ENCODE peak calls at places on chromosomes 16 and 17, in ten cellular contexts. One of them, this sample, is unnamed.

GRCh38 chr16:65249768-65250167 is 127.9 kb upstream of the CDH11 start:
- DNase-seq in natural killer cell: no peak
- DNase-seq in Peyer's patch: no peak
- DNase-seq in MM.1S: no peak
- DNase-seq in OCI-LY7: no peak
- DNase-seq in fibroblast of pulmonary artery: peak; percentile 82
- DNase-seq in AG09309: no peak
- DNase-seq in glutamatergic neuron: no peak
- DNase-seq in upper lobe of right lung: no peak
- DNase-seq in psoas muscle: peak; percentile 46
- DNase-seq in this sample: no peak

GRCh38 chr16:76428858-76429257 is 151.7 kb downstream of the CNTNAP4 start:
- DNase-seq in natural killer cell: no peak
- DNase-seq in MM.1S: no peak
- DNase-seq in upper lobe of right lung: no peak
- DNase-seq in Peyer's patch: no peak
- DNase-seq in OCI-LY7: no peak
- DNase-seq in glutamatergic neuron: no peak
- DNase-seq in fibroblast of pulmonary artery: no peak
- DNase-seq in psoas muscle: no peak
- DNase-seq in AG09309: no peak
- DNase-seq in this sample: no peak

GRCh38 chr16:715448-716249 is 731 bp downstream of the METRN start:
- DNase-seq in fibroblast of pulmonary artery: no peak
- DNase-seq in upper lobe of right lung: peak; percentile 75
- DNase-seq in Peyer's patch: peak; percentile 55
- DNase-seq in MM.1S: no peak
- DNase-seq in natural killer cell: no peak
- DNase-seq in glutamatergic neuron: peak; percentile 72
- DNase-seq in AG09309: no peak
- DNase-seq in OCI-LY7: peak; percentile 56
- DNase-seq in psoas muscle: no peak
- DNase-seq in this sample: no peak

GRCh38 chr16:10220942-10221341 is 38.7 kb upstream of the GRIN2A start:
- DNase-seq in upper lobe of right lung: no peak
- DNase-seq in OCI-LY7: no peak
- DNase-seq in psoas muscle: no peak
- DNase-seq in MM.1S: no peak
- DNase-seq in glutamatergic neuron: no peak
- DNase-seq in Peyer's patch: no peak
- DNase-seq in fibroblast of pulmonary artery: no peak
- DNase-seq in AG09309: no peak
- DNase-seq in natural killer cell: no peak
- DNase-seq in this sample: no peak

GRCh38 chr16:57185446-57185944 is 344 bp downstream of the PSME3IP1 start:
- DNase-seq in glutamatergic neuron: no peak
- DNase-seq in Peyer's patch: no peak
- DNase-seq in fibroblast of pulmonary artery: peak; percentile 70
- DNase-seq in natural killer cell: no peak
- DNase-seq in upper lobe of right lung: no peak
- DNase-seq in AG09309: no peak
- DNase-seq in MM.1S: no peak
- DNase-seq in psoas muscle: no peak
- DNase-seq in OCI-LY7: no peak
- DNase-seq in this sample: no peak

GRCh38 chr17:16491131-16491702 is 776 bp downstream of the LRRC75A start:
- DNase-seq in Peyer's patch: peak; percentile 61
- DNase-seq in natural killer cell: no peak
- DNase-seq in upper lobe of right lung: peak; percentile 71
- DNase-seq in psoas muscle: peak; percentile 52
- DNase-seq in OCI-LY7: no peak
- DNase-seq in fibroblast of pulmonary artery: no peak
- DNase-seq in MM.1S: no peak
- DNase-seq in AG09309: no peak
- DNase-seq in glutamatergic neuron: peak; percentile 77
- DNase-seq in this sample: no peak

GRCh38 chr16:23952128-23953041 is 116.6 kb downstream of the PRKCB start:
- DNase-seq in MM.1S: no peak
- DNase-seq in psoas muscle: no peak
- DNase-seq in fibroblast of pulmonary artery: no peak
- DNase-seq in natural killer cell: no peak
- DNase-seq in OCI-LY7: no peak
- DNase-seq in glutamatergic neuron: no peak
- DNase-seq in AG09309: no peak
- DNase-seq in Peyer's patch: no peak
- DNase-seq in upper lobe of right lung: no peak
- DNase-seq in this sample: no peak

GRCh38 chr17:50111687-50112655 is 16.8 kb downstream of the PDK2 start:
- DNase-seq in Peyer's patch: no peak
- DNase-seq in fibroblast of pulmonary artery: no peak
- DNase-seq in natural killer cell: no peak
- DNase-seq in AG09309: no peak
- DNase-seq in MM.1S: no peak
- DNase-seq in glutamatergic neuron: peak; percentile 64
- DNase-seq in OCI-LY7: no peak
- DNase-seq in upper lobe of right lung: no peak
- DNase-seq in psoas muscle: peak; percentile 88
- DNase-seq in this sample: no peak

GRCh38 chr17:33142703-33143299 is 150.3 kb downstream of the ASIC2 start:
- DNase-seq in Peyer's patch: no peak
- DNase-seq in upper lobe of right lung: no peak
- DNase-seq in MM.1S: peak; percentile 40
- DNase-seq in natural killer cell: no peak
- DNase-seq in glutamatergic neuron: no peak
- DNase-seq in psoas muscle: no peak
- DNase-seq in OCI-LY7: peak; percentile 13
- DNase-seq in fibroblast of pulmonary artery: peak; percentile 29
- DNase-seq in AG09309: no peak
- DNase-seq in this sample: no peak

GRCh38 chr17:40480501-40481003 is 20.9 kb downstream of the TNS4 start:
- DNase-seq in fibroblast of pulmonary artery: peak; percentile 84
- DNase-seq in AG09309: no peak
- DNase-seq in upper lobe of right lung: no peak
- DNase-seq in MM.1S: no peak
- DNase-seq in natural killer cell: peak; percentile 67
- DNase-seq in OCI-LY7: peak; percentile 67
- DNase-seq in Peyer's patch: peak; percentile 73
- DNase-seq in glutamatergic neuron: no peak
- DNase-seq in psoas muscle: no peak
- DNase-seq in this sample: no peak

GRCh38 chr16:1067629-1068028 is 4.9 kb upstream of the SSTR5 start:
- DNase-seq in MM.1S: no peak
- DNase-seq in fibroblast of pulmonary artery: no peak
- DNase-seq in natural killer cell: no peak
- DNase-seq in upper lobe of right lung: no peak
- DNase-seq in AG09309: no peak
- DNase-seq in glutamatergic neuron: no peak
- DNase-seq in OCI-LY7: no peak
- DNase-seq in Peyer's patch: no peak
- DNase-seq in psoas muscle: no peak
- DNase-seq in this sample: no peak

GRCh38 chr17:73643012-73643845 is 1.0 kb downstream of the SDK2 start:
- DNase-seq in natural killer cell: peak; percentile 19
- DNase-seq in psoas muscle: peak; percentile 50
- DNase-seq in upper lobe of right lung: peak; percentile 71
- DNase-seq in Peyer's patch: no peak
- DNase-seq in fibroblast of pulmonary artery: no peak
- DNase-seq in OCI-LY7: no peak
- DNase-seq in glutamatergic neuron: peak; percentile 76
- DNase-seq in MM.1S: no peak
- DNase-seq in AG09309: no peak
- DNase-seq in this sample: no peak

GRCh38 chr17:17767497-17768286 is 69.1 kb downstream of the SREBF1 start:
- DNase-seq in natural killer cell: no peak
- DNase-seq in MM.1S: no peak
- DNase-seq in OCI-LY7: peak; percentile 36
- DNase-seq in fibroblast of pulmonary artery: no peak
- DNase-seq in psoas muscle: no peak
- DNase-seq in Peyer's patch: no peak
- DNase-seq in glutamatergic neuron: no peak
- DNase-seq in AG09309: no peak
- DNase-seq in upper lobe of right lung: no peak
- DNase-seq in this sample: no peak

GRCh38 chr17:40312131-40312731 is 3.3 kb downstream of the RARA start:
- DNase-seq in glutamatergic neuron: peak; percentile 10
- DNase-seq in fibroblast of pulmonary artery: no peak
- DNase-seq in psoas muscle: peak; percentile 84
- DNase-seq in upper lobe of right lung: peak; percentile 68
- DNase-seq in MM.1S: peak; percentile 37
- DNase-seq in AG09309: no peak
- DNase-seq in Peyer's patch: peak; percentile 44
- DNase-seq in OCI-LY7: no peak
- DNase-seq in natural killer cell: no peak
- DNase-seq in this sample: no peak

GRCh38 chr17:41629316-41629715 is 4.9 kb upstream of the KRT17 start:
- DNase-seq in AG09309: no peak
- DNase-seq in psoas muscle: peak; percentile 19
- DNase-seq in OCI-LY7: no peak
- DNase-seq in MM.1S: no peak
- DNase-seq in glutamatergic neuron: no peak
- DNase-seq in fibroblast of pulmonary artery: no peak
- DNase-seq in upper lobe of right lung: peak; percentile 58
- DNase-seq in natural killer cell: no peak
- DNase-seq in Peyer's patch: no peak
- DNase-seq in this sample: no peak

GRCh38 chr16:58402796-58403195 is 10.5 kb downstream of the GINS3 start:
- DNase-seq in natural killer cell: no peak
- DNase-seq in upper lobe of right lung: no peak
- DNase-seq in psoas muscle: no peak
- DNase-seq in Peyer's patch: no peak
- DNase-seq in MM.1S: no peak
- DNase-seq in AG09309: no peak
- DNase-seq in fibroblast of pulmonary artery: no peak
- DNase-seq in OCI-LY7: no peak
- DNase-seq in glutamatergic neuron: no peak
- DNase-seq in this sample: no peak

GRCh38 chr17:77828749-77829539 is 129.6 kb upstream of the TNRC6C start:
- DNase-seq in MM.1S: no peak
- DNase-seq in AG09309: no peak
- DNase-seq in natural killer cell: no peak
- DNase-seq in Peyer's patch: no peak
- DNase-seq in OCI-LY7: no peak
- DNase-seq in psoas muscle: no peak
- DNase-seq in upper lobe of right lung: peak; percentile 36
- DNase-seq in fibroblast of pulmonary artery: no peak
- DNase-seq in glutamatergic neuron: no peak
- DNase-seq in this sample: no peak

GRCh38 chr17:14205992-14206461 is 30.6 kb downstream of the CDRT15 start:
- DNase-seq in MM.1S: no peak
- DNase-seq in upper lobe of right lung: peak; percentile 86
- DNase-seq in psoas muscle: peak; percentile 92
- DNase-seq in OCI-LY7: no peak
- DNase-seq in Peyer's patch: peak; percentile 85
- DNase-seq in fibroblast of pulmonary artery: no peak
- DNase-seq in glutamatergic neuron: no peak
- DNase-seq in natural killer cell: peak; percentile 73
- DNase-seq in AG09309: no peak
- DNase-seq in this sample: peak; percentile 76

GRCh38 chr16:65280988-65281530 is 159.2 kb upstream of the CDH11 start:
- DNase-seq in natural killer cell: no peak
- DNase-seq in MM.1S: no peak
- DNase-seq in AG09309: no peak
- DNase-seq in upper lobe of right lung: no peak
- DNase-seq in glutamatergic neuron: no peak
- DNase-seq in fibroblast of pulmonary artery: no peak
- DNase-seq in Peyer's patch: no peak
- DNase-seq in psoas muscle: no peak
- DNase-seq in OCI-LY7: no peak
- DNase-seq in this sample: no peak

GRCh38 chr17:57459286-57459915 is 203.1 kb downstream of the MSI2 start:
- DNase-seq in glutamatergic neuron: no peak
- DNase-seq in fibroblast of pulmonary artery: peak; percentile 39
- DNase-seq in AG09309: no peak
- DNase-seq in natural killer cell: no peak
- DNase-seq in OCI-LY7: no peak
- DNase-seq in upper lobe of right lung: no peak
- DNase-seq in psoas muscle: no peak
- DNase-seq in MM.1S: no peak
- DNase-seq in Peyer's patch: no peak
- DNase-seq in this sample: no peak
- TF ChIP-seq CTCF in glutamatergic neuron: no peak
- TF ChIP-seq CTCF in fibroblast of pulmonary artery: no peak
- TF ChIP-seq CTCF in AG09309: no peak
- TF ChIP-seq CTCF in natural killer cell: no peak
- TF ChIP-seq CTCF in OCI-LY7: no peak
- TF ChIP-seq CTCF in upper lobe of right lung: no peak
- TF ChIP-seq CTCF in psoas muscle: no peak
- TF ChIP-seq CTCF in MM.1S: no peak
- TF ChIP-seq CTCF in Peyer's patch: no peak
- TF ChIP-seq CTCF in this sample: no peak

GRCh38 chr16:78137782-78138616 is 38.5 kb downstream of the WWOX start:
- DNase-seq in MM.1S: no peak
- DNase-seq in upper lobe of right lung: no peak
- DNase-seq in natural killer cell: no peak
- DNase-seq in Peyer's patch: no peak
- DNase-seq in psoas muscle: no peak
- DNase-seq in OCI-LY7: peak; percentile 11
- DNase-seq in glutamatergic neuron: no peak
- DNase-seq in fibroblast of pulmonary artery: no peak
- DNase-seq in AG09309: no peak
- DNase-seq in this sample: no peak
- TF ChIP-seq CTCF in MM.1S: no peak
- TF ChIP-seq CTCF in upper lobe of right lung: no peak
- TF ChIP-seq CTCF in natural killer cell: no peak
- TF ChIP-seq CTCF in Peyer's patch: no peak
- TF ChIP-seq CTCF in psoas muscle: no peak
- TF ChIP-seq CTCF in OCI-LY7: no peak
- TF ChIP-seq CTCF in glutamatergic neuron: no peak
- TF ChIP-seq CTCF in fibroblast of pulmonary artery: no peak
- TF ChIP-seq CTCF in AG09309: no peak
- TF ChIP-seq CTCF in this sample: no peak

DNA sequence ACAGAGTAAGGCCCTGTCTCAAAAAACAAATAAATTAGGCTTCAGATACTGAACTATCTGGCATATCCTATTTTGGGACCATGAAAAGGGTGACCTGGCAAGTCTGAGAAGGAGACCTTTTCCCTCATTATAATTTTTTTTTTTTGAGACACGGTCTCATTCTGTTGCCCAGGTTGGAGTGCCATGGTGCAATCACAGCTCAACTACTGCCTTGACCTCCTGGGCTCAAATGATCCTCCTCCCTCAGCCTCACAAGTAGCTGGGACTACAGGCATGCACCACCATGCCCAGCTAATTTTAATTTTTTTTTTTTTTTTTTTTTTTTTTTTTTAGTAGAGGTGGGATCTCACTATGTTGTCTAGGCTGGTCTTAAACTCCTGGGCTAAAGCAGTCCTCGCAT is 37.3 kb downstream of the PLCG2 start:
- DNase-seq in psoas muscle: no peak
- DNase-seq in Peyer's patch: no peak
- DNase-seq in upper lobe of right lung: no peak
- DNase-seq in AG09309: no peak
- DNase-seq in OCI-LY7: no peak
- DNase-seq in glutamatergic neuron: no peak
- DNase-seq in MM.1S: no peak
- DNase-seq in fibroblast of pulmonary artery: no peak
- DNase-seq in natural killer cell: no peak
- DNase-seq in this sample: no peak
- TF ChIP-seq CTCF in psoas muscle: no peak
- TF ChIP-seq CTCF in Peyer's patch: no peak
- TF ChIP-seq CTCF in upper lobe of right lung: no peak
- TF ChIP-seq CTCF in AG09309: no peak
- TF ChIP-seq CTCF in OCI-LY7: no peak
- TF ChIP-seq CTCF in glutamatergic neuron: no peak
- TF ChIP-seq CTCF in MM.1S: no peak
- TF ChIP-seq CTCF in fibroblast of pulmonary artery: no peak
- TF ChIP-seq CTCF in natural killer cell: no peak
- TF ChIP-seq CTCF in this sample: no peak

GRCh38 chr17:31596382-31597323 is 205.2 kb downstream of the RAB11FIP4 start:
- DNase-seq in psoas muscle: peak; percentile 94
- DNase-seq in OCI-LY7: peak; percentile 83
- DNase-seq in AG09309: peak; percentile 95
- DNase-seq in Peyer's patch: peak; percentile 86
- DNase-seq in natural killer cell: no peak
- DNase-seq in fibroblast of pulmonary artery: peak; percentile 96
- DNase-seq in upper lobe of right lung: peak; percentile 80
- DNase-seq in glutamatergic neuron: peak; percentile 42
- DNase-seq in MM.1S: peak; percentile 35
- DNase-seq in this sample: peak; percentile 97
- TF ChIP-seq CTCF in psoas muscle: no peak
- TF ChIP-seq CTCF in OCI-LY7: no peak
- TF ChIP-seq CTCF in AG09309: no peak
- TF ChIP-seq CTCF in Peyer's patch: no peak
- TF ChIP-seq CTCF in natural killer cell: no peak
- TF ChIP-seq CTCF in fibroblast of pulmonary artery: no peak
- TF ChIP-seq CTCF in upper lobe of right lung: no peak
- TF ChIP-seq CTCF in glutamatergic neuron: no peak
- TF ChIP-seq CTCF in MM.1S: no peak
- TF ChIP-seq CTCF in this sample: no peak

This sample was measured in osteocyte.